ENCODE peak calls at places on chromosomes 4 and X, in six cellular contexts. I is fibroblast of the conjunctiva; Z is effector CD4-positive, alpha-beta T cell; T is NCI-H345; H is activated naive CD4-positive, alpha-beta T cell; F is neuronal stem cell. N is an unnamed sample.
A peak's percentile ranks its signal among the peaks of the same experiment; 100 is the strongest.

GRCh38 chr4:77040265-77040664 is 35.5 kb downstream of the CCNI start:
- DNase-seq in H (no peak), F (no peak), T (no peak), Z (no peak), I (no peak), N (no peak)

GRCh38 chrX:40094041-40094899 is 3.5 kb downstream of the BCOR start:
- DNase-seq in F (no peak), Z (no peak), H (no peak), T (peak; percentile 36), I (no peak), N (peak; percentile 48)

GRCh38 chr4:11614426-11614825 is 185.7 kb upstream of the HS3ST1 start:
- DNase-seq in F (no peak), T (no peak), I (no peak), Z (no peak), H (no peak), N (peak; percentile 43)

GRCh38 chrX:132443736-132444135 is 45.1 kb downstream of the MBNL3 start:
- DNase-seq in Z (no peak), F (no peak), H (no peak), I (no peak), T (no peak), N (no peak)

GRCh38 chr4:122548452-122548851 is 72.4 kb downstream of the IL21 start:
- DNase-seq in H (no peak), I (no peak), F (no peak), T (no peak), Z (no peak), N (no peak)

GRCh38 chrX:119726900-119727555 is 31.4 kb upstream of the SOWAHD start:
- DNase-seq in F (no peak), H (no peak), Z (peak; percentile 5), T (no peak), I (no peak), N (no peak)

GRCh38 chr4:127370495-127371069 is 262.2 kb upstream of the INTU start:
- DNase-seq in Z (no peak), H (no peak), F (no peak), I (no peak), T (no peak), N (peak; percentile 7)

GRCh38 chr4:122243785-122244184 is 91.7 kb downstream of the BLTP1 start:
- DNase-seq in I (no peak), Z (no peak), H (no peak), T (no peak), F (no peak), N (no peak)

GRCh38 chr4:183971938-183972490 is 66.9 kb downstream of the STOX2 start:
- DNase-seq in Z (no peak), T (no peak), I (no peak), H (no peak), F (no peak), N (no peak)

GRCh38 chr4:10054571-10055041 is 33.3 kb upstream of the SLC2A9 start:
- DNase-seq in Z (no peak), T (peak; percentile 47), F (no peak), I (no peak), H (no peak), N (no peak)

GRCh38 chr4:15837591-15837990 is 59.5 kb downstream of the CD38 start:
- DNase-seq in T (no peak), I (no peak), Z (no peak), H (no peak), F (no peak), N (no peak)

GRCh38 chr4:8537041-8537461 is 43.1 kb upstream of the GPR78 start:
- DNase-seq in Z (no peak), I (peak; percentile 81), H (no peak), F (no peak), T (peak; percentile 53), N (peak; percentile 73)

GRCh38 chrX:150253946-150254615 is 109.0 kb upstream of the MAMLD1 start:
- DNase-seq in F (no peak), I (no peak), H (no peak), Z (no peak), T (no peak), N (no peak)

GRCh38 chr4:13990596-13991589 is 363.4 kb upstream of the BOD1L1 start:
- DNase-seq in I (no peak), H (no peak), F (no peak), T (no peak), Z (no peak), N (peak; percentile 51)

GRCh38 chr4:40038972-40039371 is 17.7 kb upstream of the N4BP2 start:
- DNase-seq in F (no peak), T (no peak), H (no peak), Z (no peak), I (no peak), N (no peak)

GRCh38 chrX:39613997-39614679 is 483.6 kb downstream of the BCOR start:
- DNase-seq in H (peak; percentile 7), Z (no peak), I (no peak), F (no peak), T (peak; percentile 33), N (peak; percentile 22)

GRCh38 chrX:50913520-50913919 is 3.0 kb downstream of the BMP15 start:
- DNase-seq in F (no peak), I (no peak), H (no peak), Z (no peak), T (no peak), N (no peak)

GRCh38 chrX:45727761-45728160 is 527.1 kb upstream of the DIPK2B start:
- DNase-seq in T (no peak), I (no peak), F (no peak), H (no peak), Z (no peak), N (no peak)

GRCh38 chr4:140497776-140498636 is at the start of gene MGAT4D:
- DNase-seq in F (peak; percentile 32), T (no peak), Z (no peak), I (no peak), H (no peak), N (peak; percentile 12)

GRCh38 chr4:76658231-76659102 is 223.4 kb downstream of the SHROOM3 start:
- DNase-seq in I (peak; percentile 49), T (no peak), F (no peak), Z (no peak), H (no peak), N (no peak)

GRCh38 chr4:184351560-184352451 is 122.5 kb downstream of the IRF2 start:
- DNase-seq in Z (no peak), T (no peak), F (no peak), I (no peak), H (no peak), N (no peak)

GRCh38 chrX:40171513-40172168 is 73.9 kb upstream of the BCOR start:
- DNase-seq in H (no peak), I (no peak), T (no peak), F (no peak), Z (peak; percentile 35), N (no peak)

GRCh38 chrX:44344687-44345086 is 1.2 kb upstream of the EFHC2 start:
- DNase-seq in H (no peak), T (no peak), F (no peak), I (no peak), Z (no peak), N (no peak)

GRCh38 chr4:35652197-35652596 is 592.1 kb downstream of the ARAP2 start:
- DNase-seq in T (no peak), I (no peak), Z (no peak), F (no peak), H (no peak), N (no peak)

GRCh38 chr4:6562931-6563901 is 11.8 kb upstream of the MAN2B2 start:
- DNase-seq in H (no peak), T (peak; percentile 17), Z (no peak), F (no peak), I (no peak), N (no peak)

GRCh38 chrX:2502668-2503519 is 2.1 kb upstream of the DHRSX start:
- DNase-seq in Z (no peak), F (no peak), I (no peak), H (no peak), T (no peak), N (no peak)

GRCh38 chr4:129926936-129927335 is 831.0 kb downstream of the C4orf33 start:
- DNase-seq in T (peak; percentile 2), Z (no peak), I (no peak), H (no peak), F (no peak), N (no peak)

GRCh38 chr4:81546777-81547176 is 75.1 kb upstream of the RASGEF1B start:
- DNase-seq in Z (no peak), T (no peak), F (no peak), H (no peak), I (no peak), N (no peak)

GRCh38 chr4:92501456-92501855 is 197.7 kb downstream of the GRID2 start:
- DNase-seq in H (no peak), I (no peak), F (no peak), Z (no peak), T (no peak), N (no peak)

GRCh38 chrX:30065226-30065625 is 150.1 kb upstream of the MAGEB2 start:
- DNase-seq in I (no peak), Z (no peak), T (no peak), F (no peak), H (no peak), N (no peak)

GRCh38 chr4:953574-953915 is 19.8 kb downstream of the DGKQ start:
- DNase-seq in Z (no peak), T (no peak), I (no peak), H (no peak), F (no peak), N (no peak)

GRCh38 chr4:102250341-102250740 is 94.9 kb downstream of the SLC39A8 start:
- DNase-seq in T (no peak), I (no peak), H (no peak), F (no peak), Z (no peak), N (no peak)